ENCODE peak calls at places on chromosomes 7 and 10, in four cellular contexts. G, J, Q and I are unnamed samples.

GRCh38 chr10:49083256-49083655 is 32.1 kb downstream of the VSTM4 start:
- DNase-seq in J (no peak), Q (no peak), G (no peak), I (no peak)

GRCh38 chr7:37510043-37510634 is 61.5 kb upstream of the ELMO1 start:
- DNase-seq in Q (no peak), G (no peak), J (no peak), I (no peak)

GRCh38 chr10:6201511-6201975 is 1.2 kb upstream of the PFKFB3 start:
- DNase-seq in Q (peak), J (peak), G (peak), I (peak)

GRCh38 chr10:49526624-49527023 is 12.3 kb downstream of the ERCC6 start:
- DNase-seq in Q (no peak), G (no peak), J (no peak), I (no peak)

GRCh38 chr7:17532861-17533404 is 234.5 kb downstream of the AHR start:
- DNase-seq in Q (no peak), G (peak), J (peak), I (peak)

GRCh38 chr7:143909863-143910262 is 7.9 kb upstream of the TCAF1 start:
- DNase-seq in Q (no peak), J (peak), G (no peak), I (no peak)

GRCh38 chr10:63434866-63435854 is 30.6 kb downstream of the JMJD1C start:
- DNase-seq in G (no peak), J (no peak), Q (no peak), I (no peak)

GRCh38 chr7:108253275-108254044 is 123.3 kb upstream of the LAMB4 start:
- DNase-seq in G (peak), Q (no peak), J (no peak), I (no peak)

GRCh38 chr10:1370298-1370697 is 314.1 kb downstream of the WDR37 start:
- DNase-seq in J (no peak), Q (no peak), G (no peak), I (no peak)

GRCh38 chr10:129207276-129207675 is 259.8 kb upstream of the MGMT start:
- DNase-seq in Q (no peak), J (no peak), G (no peak), I (no peak)

GRCh38 chr7:13457790-13458189 is 531.7 kb downstream of the ETV1 start:
- DNase-seq in Q (no peak), G (no peak), J (no peak), I (no peak)

GRCh38 chr7:77413128-77413527 is 3.0 kb downstream of the GSAP start:
- DNase-seq in Q (no peak), G (no peak), J (no peak), I (no peak)

GRCh38 chr7:102198557-102198956 is 88.1 kb upstream of the SH2B2 start:
- DNase-seq in G (no peak), Q (no peak), J (no peak), I (no peak)

GRCh38 chr7:69833964-69834363 is 235.7 kb downstream of the AUTS2 start:
- DNase-seq in J (no peak), G (no peak), Q (no peak), I (no peak)

GRCh38 chr7:91239171-91239604 is 25.0 kb upstream of the FZD1 start:
- DNase-seq in J (peak), G (no peak), Q (no peak), I (no peak)

GRCh38 chr7:1800876-1801275 is 130.8 kb downstream of the ELFN1 start:
- DNase-seq in J (peak), G (no peak), Q (peak), I (no peak)

GRCh38 chr10:15744217-15744865 is 24.6 kb upstream of the ITGA8 start:
- DNase-seq in J (peak), G (peak), Q (peak), I (peak)

GRCh38 chr10:34791947-34792346 is 23.1 kb downstream of the PARD3 start:
- DNase-seq in Q (no peak), G (no peak), J (no peak), I (no peak)

GRCh38 chr10:89702121-89702480 is 711 bp downstream of the KIF20B start:
- DNase-seq in G (no peak), J (peak), Q (no peak), I (peak)

DNA sequence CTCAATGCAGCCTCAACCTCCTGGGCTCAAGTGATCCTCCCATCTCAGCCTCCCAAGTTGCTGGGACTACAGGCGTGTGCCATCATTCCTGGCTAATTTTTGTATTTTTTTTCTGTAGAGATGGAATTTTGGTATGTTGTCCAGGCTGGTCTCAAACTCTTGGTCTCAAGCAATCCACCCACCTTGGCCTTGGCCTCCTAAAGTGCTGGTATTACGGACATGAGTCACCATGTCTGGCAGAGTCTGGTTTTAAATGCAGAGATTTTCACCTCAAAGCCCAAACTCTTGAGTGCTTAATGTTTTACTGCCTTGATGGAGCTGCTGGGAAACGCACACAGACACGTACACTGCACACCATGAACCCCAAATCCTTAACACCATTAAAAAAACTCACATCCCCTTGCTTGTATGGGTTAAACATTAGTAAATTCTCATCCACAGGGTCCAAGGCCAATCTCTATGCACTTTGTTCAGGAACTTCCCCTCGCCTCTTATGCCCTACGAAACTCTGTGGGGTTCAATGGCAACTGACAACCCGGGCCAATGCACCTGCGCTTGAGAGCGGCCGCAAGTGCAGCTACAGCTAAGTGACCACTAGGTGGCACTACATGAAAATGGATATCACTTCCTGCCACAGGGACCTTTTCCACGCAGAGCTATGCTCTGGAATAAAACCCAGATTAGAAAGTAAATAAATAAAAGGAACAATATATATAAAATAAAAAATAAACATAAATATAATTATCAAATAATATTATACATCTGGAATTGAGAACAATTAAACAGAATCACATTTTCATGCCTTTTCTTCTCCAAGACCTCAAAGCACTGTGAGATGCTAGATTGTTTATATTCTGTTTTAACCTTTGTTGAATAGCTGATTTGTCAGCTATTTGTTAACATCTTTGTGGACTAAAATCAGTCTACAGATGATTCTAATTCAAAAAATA is 66.9 kb upstream of the AFAP1L2 start:
- DNase-seq in G (peak), J (peak), Q (peak), I (peak)
- H3K27ac ChIP-seq in G (no peak), J (no peak), Q (no peak), I (no peak)

GRCh38 chr7:104271948-104272347 is 56.5 kb upstream of the LHFPL3 start:
- DNase-seq in G (no peak), J (no peak), Q (no peak), I (no peak)

GRCh38 chr7:104264281-104264680 is 56.5 kb upstream of the ORC5 start:
- DNase-seq in Q (no peak), G (no peak), J (peak), I (peak)

GRCh38 chr7:104272767-104273384 is 55.5 kb upstream of the LHFPL3 start:
- DNase-seq in G (peak), Q (no peak), J (peak), I (peak)

GRCh38 chr7:104267701-104268368 is 60.0 kb upstream of the ORC5 start:
- DNase-seq in G (peak), Q (no peak), J (peak), I (peak)
- TF ChIP-seq CTCF in G (peak), Q (no peak), J (peak), I (peak)

GRCh38 chr10:100347568-100348195 is 649 bp downstream of the SCD start:
- DNase-seq in J (no peak), Q (no peak), G (no peak), I (no peak)
- H3K27ac ChIP-seq in J (peak), Q (peak), G (peak), I (peak)

GRCh38 chr7:156650042-156650441 is 9.5 kb downstream of the RNF32 start:
- DNase-seq in J (no peak), G (peak), Q (peak), I (peak)
- TF ChIP-seq CTCF in J (peak), G (no peak), Q (peak), I (peak)

GRCh38 chr10:4653160-4653559 is 172.8 kb upstream of the AKR1E2 start:
- DNase-seq in Q (no peak), J (no peak), G (no peak), I (no peak)

GRCh38 chr10:4655406-4655805 is 170.6 kb upstream of the AKR1E2 start:
- DNase-seq in J (no peak), Q (no peak), G (no peak), I (no peak)

GRCh38 chr10:4658777-4659176 is 167.2 kb upstream of the AKR1E2 start:
- DNase-seq in G (no peak), Q (no peak), J (no peak), I (no peak)

GRCh38 chr10:4654496-4654895 is 171.5 kb upstream of the AKR1E2 start:
- DNase-seq in Q (no peak), J (no peak), G (no peak), I (no peak)

GRCh38 chr10:4656576-4657194 is 169.3 kb upstream of the AKR1E2 start:
- DNase-seq in J (peak), G (peak), Q (peak), I (peak)
- H3K27ac ChIP-seq in J (no peak), G (peak), Q (no peak), I (no peak)

GRCh38 chr10:120327671-120328070 is 129.4 kb upstream of the PLPP4 start:
- DNase-seq in G (no peak), Q (no peak), J (no peak), I (no peak)

GRCh38 chr10:120328647-120329046 is 128.4 kb upstream of the PLPP4 start:
- DNase-seq in G (no peak), Q (no peak), J (no peak), I (no peak)
- TF ChIP-seq CTCF in G (no peak), Q (no peak), J (no peak), I (no peak)

GRCh38 chr7:25770235-25770634 is 381.8 kb upstream of the NFE2L3 start:
- DNase-seq in J (no peak), G (no peak), Q (no peak), I (no peak)
- H3K27ac ChIP-seq in J (no peak), G (no peak), Q (no peak), I (no peak)